ENCODE peak calls at places on chromosome 10, in four cellular contexts. D is heart left ventricle, U is breast epithelium, G is neuronal stem cell. T is an unnamed sample.

GRCh38 chr10:86155034-86155656 is 211.4 kb downstream of the GRID1 start:
- DNase-seq in D (no peak), U (no peak), G (no peak), T (peak; percentile 72)

GRCh38 chr10:33524966-33525365 is 190.5 kb upstream of the NRP1 start:
- DNase-seq in D (no peak), U (no peak), G (no peak), T (no peak)

GRCh38 chr10:126439947-126440346 is 51.7 kb upstream of the ADAM12 start:
- DNase-seq in D (no peak), U (no peak), G (no peak), T (no peak)

GRCh38 chr10:36578306-36578705 is 547.1 kb upstream of the ANKRD30A start:
- DNase-seq in D (no peak), U (no peak), G (no peak), T (no peak)

GRCh38 chr10:59635502-59636290 is 74.0 kb downstream of the SLC16A9 start:
- DNase-seq in D (no peak), U (no peak), G (no peak), T (no peak)

GRCh38 chr10:75531571-75532031 is 100.2 kb downstream of the LRMDA start:
- DNase-seq in D (no peak), U (no peak), G (no peak), T (no peak)

GRCh38 chr10:67648613-67649229 is 47.3 kb downstream of the CTNNA3 start:
- DNase-seq in D (no peak), U (no peak), G (no peak), T (no peak)

GRCh38 chr10:49632406-49633317 is 18.8 kb downstream of the CHAT start:
- DNase-seq in D (no peak), U (peak; percentile 42), G (no peak), T (no peak)

GRCh38 chr10:117226813-117227451 is 14.0 kb upstream of the SLC18A2 start:
- DNase-seq in D (no peak), U (no peak), G (no peak), T (peak; percentile 88)

GRCh38 chr10:49055231-49055850 is 60.0 kb downstream of the VSTM4 start:
- DNase-seq in D (no peak), U (no peak), G (no peak), T (no peak)

GRCh38 chr10:16765532-16766365 is 51.5 kb downstream of the RSU1 start:
- DNase-seq in D (no peak), U (no peak), G (no peak), T (no peak)

GRCh38 chr10:102850025-102850518 is 4.0 kb upstream of the BORCS7 start:
- DNase-seq in D (no peak), U (no peak), G (no peak), T (no peak)

GRCh38 chr10:82409671-82410070 is 534.7 kb downstream of the NRG3 start:
- DNase-seq in D (no peak), U (no peak), G (no peak), T (no peak)

GRCh38 chr10:557792-558328 is 131.6 kb downstream of the DIP2C start:
- DNase-seq in D (no peak), U (no peak), G (no peak), T (peak; percentile 74)

GRCh38 chr10:103067951-103068350 is 125.1 kb downstream of the NT5C2 start:
- DNase-seq in D (no peak), U (no peak), G (no peak), T (no peak)

GRCh38 chr10:84188815-84189214 is 5.5 kb upstream of the CDHR1 start:
- DNase-seq in D (no peak), U (no peak), G (no peak), T (no peak)

GRCh38 chr10:88616250-88616977 is 29.9 kb downstream of the LIPJ start:
- DNase-seq in D (peak; percentile 63), U (no peak), G (no peak), T (no peak)

GRCh38 chr10:133520193-133520738 is 6.9 kb upstream of the CYP2E1 start:
- DNase-seq in D (peak; percentile 84), U (peak; percentile 81), G (no peak), T (peak; percentile 84)

GRCh38 chr10:43314626-43315025 is 47.8 kb upstream of the RASGEF1A start:
- DNase-seq in D (no peak), U (no peak), G (no peak), T (no peak)

GRCh38 chr10:47305566-47305965 is 5.6 kb downstream of the GDF10 start:
- DNase-seq in D (no peak), U (no peak), G (no peak), T (no peak)

GRCh38 chr10:78116451-78116850 is 82.8 kb downstream of the RPS24 start:
- DNase-seq in D (no peak), U (no peak), G (no peak), T (no peak)

DNA sequence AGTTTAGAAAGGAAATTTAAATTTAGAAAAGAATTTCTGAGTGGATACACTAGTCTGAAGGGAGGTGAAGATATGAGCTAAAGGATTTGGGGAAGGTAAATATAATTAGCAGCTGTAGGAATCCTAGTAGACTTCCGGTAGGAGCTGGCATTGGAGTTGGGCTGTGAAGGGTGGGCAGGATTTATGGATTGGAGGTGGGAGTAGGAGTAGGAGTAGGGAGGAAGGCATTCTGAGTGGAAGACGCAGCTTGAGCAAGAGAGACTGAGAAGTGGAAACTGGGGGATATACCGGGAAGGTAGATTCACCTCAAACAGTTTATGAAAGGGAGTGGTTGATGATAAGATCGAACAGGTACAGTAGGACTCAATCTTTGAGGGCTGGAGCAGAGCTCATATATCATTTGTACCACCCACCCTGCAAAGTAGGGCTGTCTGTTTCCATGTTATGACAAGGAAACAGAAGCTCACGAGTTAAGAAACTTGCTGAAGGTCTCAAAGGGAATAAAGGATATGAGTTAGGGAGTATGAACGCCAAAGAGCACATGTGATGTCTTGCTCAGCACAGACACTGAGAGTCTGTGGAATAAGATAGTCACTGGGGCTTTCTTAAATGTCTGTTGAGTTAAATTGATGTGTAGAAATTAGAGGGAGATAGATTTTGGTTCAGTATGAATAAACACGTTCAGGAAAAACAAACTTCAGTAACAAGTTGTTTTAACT is 81.6 kb downstream of the RPS24 start:
- DNase-seq in D (no peak), U (no peak), G (no peak), T (no peak)
- H3K27me3 ChIP-seq in D (no peaks in the 10 kb centered on the region), U (no peaks in the 10 kb centered on the region), G (peaks cover 30% of the 10 kb centered on the region), T (no peaks in the 10 kb centered on the region)

GRCh38 chr10:22435650-22436049 is 90.4 kb downstream of the SPAG6 start:
- DNase-seq in D (no peak), U (no peak), G (no peak), T (no peak)

GRCh38 chr10:22437620-22438588 is 92.6 kb downstream of the SPAG6 start:
- DNase-seq in D (no peak), U (no peak), G (no peak), T (no peak)

GRCh38 chr10:22434521-22434920 is 89.2 kb downstream of the SPAG6 start:
- DNase-seq in D (no peak), U (no peak), G (no peak), T (no peak)

GRCh38 chr10:22436893-22437619 is 91.8 kb downstream of the SPAG6 start:
- DNase-seq in D (peak; percentile 94), U (peak; percentile 87), G (peak; percentile 91), T (peak; percentile 85)

DNA sequence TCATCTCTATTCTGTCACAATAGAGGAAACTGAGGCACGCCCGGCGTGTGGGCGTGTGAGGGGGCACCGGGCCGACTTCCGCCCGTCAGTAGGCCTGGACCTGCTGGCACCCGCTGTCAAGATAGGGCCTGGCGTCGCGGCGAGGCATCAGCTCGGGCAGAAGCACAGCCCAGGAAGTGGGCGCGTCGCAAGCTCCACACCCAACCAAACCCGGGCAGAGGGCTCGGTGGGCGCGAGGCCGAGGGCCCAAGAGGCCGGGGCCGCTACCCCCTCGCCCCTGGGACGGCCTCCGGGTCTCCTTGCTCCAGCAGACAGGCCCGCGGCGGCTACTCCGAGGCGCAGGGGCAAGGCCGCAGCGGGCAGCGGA is 91.2 kb downstream of the SPAG6 start:
- DNase-seq in D (no peak), U (no peak), G (no peak), T (no peak)
- H3K4me3 ChIP-seq in D (peak overlapping the region; percentile 68), U (peak overlapping the region; percentile 56), G (no peak overlapping the region), T (peak overlapping the region; percentile 57)

DNA sequence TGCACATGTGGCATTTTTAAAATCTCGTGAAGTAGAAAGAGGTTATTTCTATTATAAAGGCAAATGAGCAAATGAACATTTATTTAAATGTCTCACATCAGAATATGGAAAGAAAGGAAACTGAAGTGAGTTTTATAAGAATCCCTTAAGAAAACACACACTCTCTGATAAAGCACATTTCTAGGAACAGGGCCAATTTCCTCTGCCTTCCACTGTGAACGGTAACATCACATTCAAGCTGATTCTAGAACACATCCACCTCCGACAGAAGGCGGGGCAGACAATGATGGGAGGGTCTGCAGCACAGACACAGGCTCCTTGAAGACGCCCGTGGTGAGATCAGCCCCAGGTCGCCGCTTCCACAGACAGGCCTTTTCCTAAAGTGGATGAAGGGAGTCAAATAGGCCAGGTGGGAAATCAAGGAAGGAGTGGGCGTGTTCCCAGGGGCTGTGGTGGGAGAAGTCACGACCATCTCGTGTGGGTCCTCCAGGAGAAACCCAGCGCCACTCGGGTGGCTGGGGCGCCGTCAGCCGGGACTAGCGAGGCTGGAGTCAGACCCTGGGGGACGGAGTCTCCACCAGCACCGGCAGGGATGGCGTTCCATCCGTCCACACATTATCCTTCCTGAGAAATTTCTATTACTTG is 31.1 kb downstream of the PITRM1 start:
- DNase-seq in D (no peak), U (no peak), G (no peak), T (no peak)
- H3K36me3 ChIP-seq in D (peaks cover 100% of the 10 kb centered on the region), U (peaks cover 31% of the 10 kb centered on the region), G (peaks cover 35% of the 10 kb centered on the region), T (peaks cover 22% of the 10 kb centered on the region)

GRCh38 chr10:25101466-25101865 is 73.3 kb upstream of the GPR158 start:
- DNase-seq in D (no peak), U (no peak), G (no peak), T (no peak)
- H3K27me3 ChIP-seq in D (no peaks in the 10 kb centered on the region), U (no peaks in the 10 kb centered on the region), G (no peaks in the 10 kb centered on the region), T (no peaks in the 10 kb centered on the region)

GRCh38 chr10:104334561-104334960 is 3.7 kb downstream of the ITPRIP start:
- DNase-seq in D (no peak), U (no peak), G (no peak), T (no peak)
- H3K4me3 ChIP-seq in D (no peak overlapping the region), U (no peak overlapping the region), G (no peak overlapping the region), T (no peak overlapping the region)

GRCh38 chr10:110881247-110881646 is 9.5 kb downstream of the PDCD4 start:
- DNase-seq in D (no peak), U (no peak), G (no peak), T (no peak)
- H3K36me3 ChIP-seq in D (peaks cover 80% of the 10 kb centered on the region), U (no peaks in the 10 kb centered on the region), G (peaks cover 3% of the 10 kb centered on the region), T (no peaks in the 10 kb centered on the region)

DNA sequence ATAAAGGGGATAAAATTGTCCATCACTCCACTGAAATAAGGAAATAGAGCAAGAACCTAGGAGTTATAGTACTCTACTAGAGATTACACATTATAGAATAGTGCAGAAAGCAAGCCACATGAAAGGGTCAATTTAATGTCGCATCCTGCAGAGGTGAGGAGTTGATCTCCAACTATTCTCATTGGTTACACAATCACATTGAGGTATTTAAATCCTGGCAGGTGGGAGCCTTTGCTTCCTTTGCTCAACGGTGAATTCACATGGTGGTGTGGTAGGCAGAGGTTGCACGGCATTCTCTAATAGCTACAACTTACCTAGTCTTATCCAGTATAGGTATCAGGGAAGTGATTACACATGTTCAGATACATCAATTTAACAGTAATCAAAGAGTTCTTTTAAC is 198.4 kb upstream of the TCF7L2 start:
- DNase-seq in D (no peak), U (no peak), G (no peak), T (no peak)
- H3K27me3 ChIP-seq in D (no peaks in the 10 kb centered on the region), U (no peaks in the 10 kb centered on the region), G (no peaks in the 10 kb centered on the region), T (no peaks in the 10 kb centered on the region)

T was measured in H7.